ENCODE peak calls at places on chromosomes 1 and 21, in eight cellular contexts. R, L, D, J, S, T, E and W are unnamed samples.

GRCh38 chr1:156366832-156367231 is 2.2 kb upstream of the RHBG start:
- DNase-seq in R (no peak), L (no peak), D (no peak), J (no peak), S (no peak), T (no peak), E (no peak), W (no peak)

GRCh38 chr1:4016351-4017130 is 116.5 kb upstream of the C1orf174 start:
- DNase-seq in R (no peak), L (no peak), D (no peak), J (no peak), S (no peak), T (no peak), E (no peak), W (peak)

GRCh38 chr1:183956559-183957188 is 80.9 kb downstream of the COLGALT2 start:
- DNase-seq in R (no peak), L (no peak), D (peak), J (peak), S (peak), T (no peak), E (no peak), W (no peak)

GRCh38 chr1:109821221-109821669 is 57.5 kb upstream of the EPS8L3 start:
- DNase-seq in R (no peak), L (no peak), D (no peak), J (no peak), S (peak), T (no peak), E (peak), W (peak)

GRCh38 chr1:20266141-20266540 is 24.5 kb upstream of the VWA5B1 start:
- DNase-seq in R (no peak), L (no peak), D (no peak), J (no peak), S (no peak), T (no peak), E (no peak), W (no peak)

GRCh38 chr1:27630859-27631491 is 4.0 kb downstream of the FGR start:
- DNase-seq in R (no peak), L (no peak), D (no peak), J (no peak), S (no peak), T (no peak), E (peak), W (no peak)

GRCh38 chr1:153540394-153541361 is at the start of gene S100A5:
- DNase-seq in R (no peak), L (no peak), D (no peak), J (no peak), S (peak), T (no peak), E (peak), W (peak)

GRCh38 chr1:46343705-46344104 is 3.1 kb downstream of the NSUN4 start:
- DNase-seq in R (no peak), L (no peak), D (no peak), J (no peak), S (no peak), T (no peak), E (no peak), W (no peak)

GRCh38 chr1:20685099-20685662 is 24.0 kb upstream of the DDOST start:
- DNase-seq in R (no peak), L (no peak), D (peak), J (no peak), S (no peak), T (no peak), E (no peak), W (no peak)

GRCh38 chr1:2394761-2395160 is 3.1 kb downstream of the RER1 start:
- DNase-seq in R (no peak), L (no peak), D (no peak), J (no peak), S (no peak), T (no peak), E (no peak), W (no peak)

GRCh38 chr1:94259635-94260289 is 22.4 kb upstream of the ARHGAP29 start:
- DNase-seq in R (no peak), L (no peak), D (peak), J (no peak), S (no peak), T (no peak), E (no peak), W (no peak)

GRCh38 chr21:41149199-41149598 is 18.8 kb upstream of the BACE2 start:
- DNase-seq in R (no peak), L (no peak), D (no peak), J (no peak), S (no peak), T (no peak), E (no peak), W (no peak)

GRCh38 chr1:17212009-17212408 is 7.1 kb downstream of the PADI1 start:
- DNase-seq in R (peak), L (peak), D (no peak), J (no peak), S (no peak), T (no peak), E (no peak), W (no peak)

GRCh38 chr1:54798769-54799641 is 2.1 kb downstream of the TTC22 start:
- DNase-seq in R (no peak), L (peak), D (no peak), J (no peak), S (peak), T (no peak), E (peak), W (no peak)

GRCh38 chr1:89451011-89451410 is 73.6 kb upstream of the LRRC8B start:
- DNase-seq in R (no peak), L (no peak), D (no peak), J (no peak), S (no peak), T (no peak), E (no peak), W (no peak)

GRCh38 chr1:183306317-183307042 is 111.7 kb downstream of the NMNAT2 start:
- DNase-seq in R (no peak), L (no peak), D (peak), J (no peak), S (no peak), T (no peak), E (no peak), W (no peak)

GRCh38 chr1:10378071-10378841 is 20.6 kb upstream of the PGD start:
- DNase-seq in R (no peak), L (peak), D (peak), J (no peak), S (peak), T (no peak), E (peak), W (no peak)

GRCh38 chr1:159791461-159791860 is 10.7 kb downstream of the DUSP23 start:
- DNase-seq in R (no peak), L (no peak), D (no peak), J (no peak), S (no peak), T (no peak), E (no peak), W (no peak)

GRCh38 chr1:69858534-69858933 is 290.8 kb downstream of the LRRC7 start:
- DNase-seq in R (no peak), L (no peak), D (peak), J (no peak), S (no peak), T (no peak), E (no peak), W (no peak)

GRCh38 chr1:245183429-245183828 is 28.6 kb downstream of the KIF26B start:
- DNase-seq in R (no peak), L (no peak), D (no peak), J (no peak), S (no peak), T (no peak), E (no peak), W (no peak)

GRCh38 chr1:223245983-223246382 is 102.9 kb upstream of the TLR5 start:
- DNase-seq in R (no peak), L (no peak), D (no peak), J (no peak), S (no peak), T (no peak), E (no peak), W (peak)

GRCh38 chr1:5481889-5482288 is 510.3 kb downstream of the NPHP4 start:
- DNase-seq in R (no peak), L (no peak), D (no peak), J (no peak), S (no peak), T (no peak), E (no peak), W (no peak)

GRCh38 chr1:234707641-234708040 is 97.7 kb upstream of the IRF2BP2 start:
- DNase-seq in R (peak), L (no peak), D (peak), J (no peak), S (peak), T (no peak), E (peak), W (no peak)

GRCh38 chr21:41767606-41768370 is 936 bp upstream of the RIPK4 start:
- DNase-seq in R (no peak), L (no peak), D (no peak), J (no peak), S (no peak), T (no peak), E (peak), W (no peak)

GRCh38 chr1:3409737-3410434 is 44.6 kb upstream of the ARHGEF16 start:
- DNase-seq in R (peak), L (peak), D (peak), J (no peak), S (no peak), T (peak), E (no peak), W (no peak)

GRCh38 chr1:92493139-92493538 is 6.4 kb upstream of the GFI1 start:
- DNase-seq in R (no peak), L (no peak), D (no peak), J (no peak), S (no peak), T (no peak), E (no peak), W (no peak)
- TF ChIP-seq POLR2AphosphoS5 in R (no peak), L (no peak), D (no peak), J (no peak), S (no peak), T (no peak), E (no peak), W (no peak)

DNA sequence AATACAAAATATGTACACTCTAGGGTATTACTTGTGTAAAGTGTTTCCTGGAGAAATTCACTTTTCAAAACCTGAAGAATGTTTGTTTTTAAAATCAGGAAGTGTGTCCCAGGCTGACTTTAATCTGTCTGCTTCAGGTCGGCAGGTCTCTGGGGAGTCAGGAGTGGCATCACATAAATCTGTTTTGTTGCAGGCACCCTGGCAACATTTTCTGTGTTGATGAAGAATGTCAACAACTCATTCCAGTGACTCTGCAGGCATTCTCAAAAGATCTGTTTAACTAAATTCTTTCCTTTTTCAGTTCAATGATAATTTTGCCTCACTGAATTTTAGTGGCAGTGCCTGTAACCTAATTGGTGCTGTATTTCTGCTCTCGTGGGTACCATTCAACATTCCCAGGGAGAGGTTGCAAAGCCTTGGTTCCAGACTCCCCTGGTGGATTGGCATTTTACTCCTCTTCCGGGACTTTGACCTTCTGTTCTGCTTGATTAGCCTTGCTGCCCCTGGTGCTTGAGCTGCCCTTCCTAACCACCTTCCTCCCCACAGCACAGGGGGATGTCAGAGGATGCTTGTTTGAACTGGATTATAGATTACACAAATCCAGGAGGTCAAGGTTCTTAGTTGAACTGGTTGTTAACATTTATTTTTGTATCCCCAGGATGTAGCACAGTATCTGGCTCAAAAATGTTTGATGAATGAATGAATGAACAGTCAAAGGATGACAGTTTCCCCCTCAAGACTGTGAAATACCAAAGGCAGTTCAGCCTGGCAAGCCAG is 55.4 kb upstream of the LPGAT1 start:
- DNase-seq in R (no peak), L (no peak), D (no peak), J (no peak), S (no peak), T (no peak), E (no peak), W (no peak)
- TF ChIP-seq CTCF in R (no peak), L (no peak), D (no peak), J (no peak), S (no peak), T (no peak), E (no peak), W (no peak)

GRCh38 chr1:84077476-84078107 is 66.5 kb upstream of the PRKACB start:
- DNase-seq in R (peak), L (peak), D (peak), J (no peak), S (peak), T (peak), E (peak), W (no peak)
- TF ChIP-seq POLR2AphosphoS5 in R (no peak), L (peak), D (peak), J (peak), S (no peak), T (peak), E (no peak), W (no peak)

GRCh38 chr1:43285269-43285986 is at the start of gene C1orf210:
- DNase-seq in R (peak), L (peak), D (no peak), J (no peak), S (no peak), T (no peak), E (peak), W (no peak)
- TF ChIP-seq CTCF in R (peak), L (no peak), D (no peak), J (no peak), S (no peak), T (no peak), E (no peak), W (no peak)